ENCODE peak calls at places on chromosome 3, in six cellular contexts. K, Z, O, A, R and V are unnamed samples. For H3K4me1, the result is how much of the 10 kb centered on the place peaks cover.

GRCh38 chr3:130925628-130926027 is 31.7 kb downstream of the ATP2C1 start:
- DNase-seq in R (no peak), A (no peak), Z (no peak), O (no peak), K (no peak), V (peak)

GRCh38 chr3:60434945-60435344 is 816.3 kb downstream of the FHIT start:
- DNase-seq in Z (no peak), R (no peak), O (no peak), A (no peak), K (no peak), V (no peak)

GRCh38 chr3:173660645-173661299 is 263.2 kb downstream of the NLGN1 start:
- DNase-seq in A (no peak), O (no peak), K (no peak), R (peak), Z (no peak), V (no peak)

GRCh38 chr3:176951586-176952292 is 245.5 kb downstream of the TBL1XR1 start:
- DNase-seq in A (no peak), R (peak), K (no peak), Z (no peak), O (no peak), V (no peak)

GRCh38 chr3:52237659-52238172 is 1.2 kb downstream of the TWF2 start:
- DNase-seq in O (peak), R (peak), K (peak), A (peak), Z (no peak), V (peak)

GRCh38 chr3:126137490-126138130 is 42.8 kb downstream of the ALDH1L1 start:
- DNase-seq in K (peak), Z (no peak), R (no peak), A (peak), O (no peak), V (no peak)

GRCh38 chr3:45760878-45761711 is 35.2 kb downstream of the SLC6A20 start:
- DNase-seq in K (no peak), Z (peak), A (no peak), R (peak), O (peak), V (peak)

GRCh38 chr3:187236963-187237362 is 39.7 kb downstream of the RTP1 start:
- DNase-seq in K (no peak), O (no peak), A (no peak), R (no peak), Z (no peak), V (no peak)

GRCh38 chr3:191997579-191998268 is 536.8 kb downstream of the PYDC2 start:
- DNase-seq in Z (no peak), K (no peak), R (no peak), A (no peak), O (no peak), V (no peak)

GRCh38 chr3:8768364-8769087 is 887 bp downstream of the OXTR start:
- DNase-seq in Z (no peak), R (no peak), K (no peak), O (no peak), A (no peak), V (no peak)

GRCh38 chr3:128311441-128311844 is 155.2 kb downstream of the DNAJB8 start:
- DNase-seq in R (no peak), O (no peak), K (no peak), A (no peak), Z (no peak), V (no peak)

GRCh38 chr3:150022406-150023238 is 51.9 kb upstream of the PFN2 start:
- DNase-seq in R (peak), Z (no peak), O (no peak), A (no peak), K (no peak), V (peak)

GRCh38 chr3:53833650-53834049 is 12.6 kb downstream of the CHDH start:
- DNase-seq in R (no peak), A (no peak), Z (no peak), K (no peak), O (no peak), V (no peak)

GRCh38 chr3:23991236-23992050 is 46.4 kb downstream of the NR1D2 start:
- DNase-seq in Z (no peak), A (no peak), K (no peak), O (no peak), R (peak), V (peak)

GRCh38 chr3:12773724-12774105 is 14.7 kb upstream of the TMEM40 start:
- DNase-seq in Z (no peak), K (no peak), A (no peak), O (no peak), R (no peak), V (no peak)

GRCh38 chr3:129461022-129461421 is 21.0 kb downstream of the IFT122 start:
- DNase-seq in Z (no peak), K (no peak), R (peak), O (no peak), A (no peak), V (no peak)

GRCh38 chr3:126351771-126352475 is 5.3 kb downstream of the KLF15 start:
- DNase-seq in O (no peak), K (peak), Z (no peak), R (no peak), A (peak), V (no peak)

GRCh38 chr3:58988041-58988440 is 61.8 kb downstream of the CFAP20DC start:
- DNase-seq in A (no peak), R (no peak), Z (no peak), K (no peak), O (no peak), V (no peak)

GRCh38 chr3:38039899-38040261 is 872 bp downstream of the DLEC1 start:
- DNase-seq in R (peak), Z (peak), O (no peak), K (peak), A (peak), V (no peak)

GRCh38 chr3:70811880-70812279 is 499.4 kb upstream of the MDFIC2 start:
- DNase-seq in A (no peak), K (no peak), R (peak), O (no peak), Z (no peak), V (no peak)

GRCh38 chr3:195854628-195855300 is 43.0 kb upstream of the MUC4 start:
- DNase-seq in O (no peak), Z (no peak), K (no peak), R (no peak), A (no peak), V (no peak)

GRCh38 chr3:183275418-183275817 is 22.4 kb downstream of the B3GNT5 start:
- DNase-seq in Z (no peak), K (no peak), R (peak), A (no peak), O (no peak), V (no peak)

GRCh38 chr3:59555593-59556315 is 505.9 kb upstream of the CFAP20DC start:
- DNase-seq in Z (no peak), A (no peak), O (no peak), K (no peak), R (peak), V (no peak)

GRCh38 chr3:108036984-108037741 is 53.7 kb downstream of the CD47 start:
- DNase-seq in Z (no peak), A (no peak), R (peak), K (no peak), O (no peak), V (no peak)

GRCh38 chr3:23254287-23254686 is 51.2 kb downstream of the UBE2E2 start:
- DNase-seq in O (no peak), K (no peak), A (no peak), R (no peak), Z (no peak), V (no peak)

GRCh38 chr3:149566296-149566945 is 91.4 kb downstream of the WWTR1 start:
- DNase-seq in O (no peak), A (no peak), K (no peak), Z (no peak), R (peak), V (no peak)

GRCh38 chr3:113431811-113432210 is 9.5 kb downstream of the CFAP44 start:
- DNase-seq in Z (no peak), K (no peak), A (no peak), O (no peak), R (peak), V (no peak)

GRCh38 chr3:43239755-43240154 is 46.6 kb upstream of the SNRK start:
- DNase-seq in K (no peak), R (no peak), O (no peak), A (no peak), Z (no peak), V (no peak)
- TF ChIP-seq CTCF in K (no peak), R (no peak), O (no peak), A (no peak), Z (no peak), V (no peak)

GRCh38 chr3:133573629-133574194 is at the start of gene CDV3:
- DNase-seq in O (no peak), R (no peak), Z (no peak), K (no peak), A (no peak), V (no peak)
- H3K4me1 ChIP-seq in O (half or more), R (under half), Z (under half), K (half or more), A (under half), V (under half)

GRCh38 chr3:48569808-48570450 is 6.3 kb upstream of the UCN2 start:
- DNase-seq in A (no peak), K (no peak), R (no peak), Z (no peak), O (no peak), V (no peak)
- TF ChIP-seq CTCF in A (no peak), K (no peak), R (no peak), Z (no peak), O (no peak), V (no peak)

GRCh38 chr3:46935989-46936620 is 40.4 kb downstream of the CCDC12 start:
- DNase-seq in A (peak), K (peak), Z (no peak), O (no peak), R (no peak), V (no peak)
- H3K4me1 ChIP-seq in A (half or more), K (half or more), Z (under half), O (half or more), R (under half), V (under half)

GRCh38 chr3:197523551-197523950 is 32.2 kb downstream of the BDH1 start:
- DNase-seq in R (no peak), A (no peak), K (no peak), O (no peak), Z (no peak), V (no peak)

GRCh38 chr3:197527569-197527968 is 28.2 kb downstream of the BDH1 start:
- DNase-seq in O (no peak), Z (no peak), R (no peak), K (no peak), A (peak), V (no peak)

GRCh38 chr3:197524128-197524527 is 31.6 kb downstream of the BDH1 start:
- DNase-seq in R (no peak), K (no peak), A (no peak), O (no peak), Z (no peak), V (no peak)

GRCh38 chr3:197528190-197528589 is 27.6 kb downstream of the BDH1 start:
- DNase-seq in R (no peak), K (no peak), Z (no peak), O (no peak), A (peak), V (peak)

DNA sequence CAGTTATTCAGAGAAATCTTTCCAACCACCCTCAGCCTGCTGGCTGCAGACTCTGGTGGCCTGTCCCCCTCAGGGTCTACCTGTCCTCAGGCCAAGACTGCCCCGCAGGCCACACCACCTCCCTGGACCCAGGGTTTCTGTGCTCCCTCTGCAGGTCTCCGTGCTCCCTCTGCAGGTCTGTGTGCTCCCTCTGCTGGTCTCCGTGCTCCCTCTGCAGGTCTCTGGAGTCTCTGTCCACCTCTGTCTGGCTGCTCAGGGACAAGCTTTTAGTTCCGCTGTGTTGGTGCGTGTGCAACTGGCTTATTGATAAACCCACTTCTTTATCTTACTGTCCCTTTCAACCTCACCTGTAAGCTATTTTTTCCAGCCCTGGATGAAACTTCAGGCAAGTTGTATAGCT is 30.1 kb downstream of the BDH1 start:
- DNase-seq in R (peak), Z (no peak), A (peak), O (no peak), K (no peak), V (no peak)
- TF ChIP-seq CTCF in R (peak), Z (no peak), A (no peak), O (peak), K (no peak), V (peak)

GRCh38 chr3:105987809-105988208 is 119.0 kb upstream of the CBLB start:
- DNase-seq in A (no peak), R (no peak), K (no peak), Z (no peak), O (no peak), V (no peak)
- H3K4me1 ChIP-seq in A (under half), R (under half), K (under half), Z (under half), O (under half), V (under half)

DNA sequence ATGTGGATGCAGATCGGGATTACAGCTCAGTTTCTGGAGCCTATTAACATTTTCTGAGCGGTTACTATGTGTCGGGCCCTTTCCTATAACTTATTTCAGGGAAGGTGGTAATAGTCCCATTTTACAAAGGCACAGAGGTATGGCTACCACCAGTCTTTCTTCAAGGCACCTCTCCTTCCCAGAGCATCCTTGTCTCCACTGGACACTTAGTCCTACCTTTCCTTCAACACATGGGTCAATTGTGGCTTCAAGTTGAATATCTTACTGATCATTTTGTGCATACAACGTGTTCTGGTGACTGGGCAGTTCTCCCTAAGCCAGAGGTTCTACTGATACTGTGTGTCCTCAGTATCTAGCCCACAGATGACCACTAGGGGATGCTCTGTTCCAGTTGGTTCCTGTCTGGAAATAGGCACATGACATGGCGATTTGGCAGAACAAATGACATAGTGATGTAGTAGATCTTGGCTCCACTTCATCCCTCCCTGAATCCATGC is 60.7 kb upstream of the CMTM8 start:
- DNase-seq in A (no peak), K (no peak), O (peak), R (peak), Z (peak), V (peak)
- TF ChIP-seq CTCF in A (peak), K (peak), O (peak), R (peak), Z (no peak), V (peak)

DNA sequence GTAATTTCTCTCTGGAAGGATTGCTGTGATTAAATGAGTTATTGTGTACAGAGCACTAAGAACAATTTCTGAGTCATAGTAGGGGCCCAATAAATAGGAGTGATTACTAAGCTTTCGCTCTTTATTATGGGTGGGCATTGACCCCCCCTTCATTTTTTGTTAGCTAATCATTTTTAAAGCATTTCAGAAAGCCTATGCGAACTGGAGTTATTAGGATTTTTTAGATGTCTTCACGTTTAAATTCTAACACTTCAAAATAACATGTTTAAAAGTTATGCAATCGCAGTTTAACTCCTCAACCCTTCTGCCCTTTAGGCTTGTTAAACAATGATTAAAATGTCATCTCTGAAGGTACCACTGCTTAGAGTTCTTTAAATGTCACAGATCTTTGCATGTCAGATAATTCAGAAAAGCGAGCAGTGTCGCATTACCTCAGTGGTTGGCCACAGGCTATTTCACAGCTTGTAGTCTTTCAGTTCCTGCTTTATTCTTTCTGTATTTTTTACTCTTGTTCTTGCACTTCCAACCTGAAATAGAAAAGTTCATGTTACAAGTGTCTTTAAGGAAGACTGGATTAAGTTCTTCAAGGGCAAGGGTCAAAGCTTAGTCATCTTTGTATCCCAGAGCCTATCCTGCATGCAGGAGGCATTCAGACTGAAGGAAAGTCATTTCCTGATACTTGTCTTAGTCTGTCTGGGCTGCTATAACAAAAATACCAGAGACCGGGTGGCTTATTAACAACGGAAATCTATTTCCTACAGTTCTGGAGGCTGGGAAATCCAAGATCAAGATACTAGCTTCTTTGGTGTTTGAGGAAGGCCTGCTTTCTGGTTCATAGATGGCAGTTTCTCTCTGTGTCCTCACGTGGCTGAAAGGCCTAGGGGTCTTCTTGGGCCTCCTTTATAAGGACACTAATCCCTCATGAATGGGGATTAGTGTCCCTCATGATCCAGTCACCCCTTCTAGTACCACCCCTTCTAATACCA is 103.0 kb downstream of the FNDC3B start:
- DNase-seq in Z (no peak), K (no peak), A (no peak), R (peak), O (no peak), V (no peak)
- H3K4me1 ChIP-seq in Z (under half), K (half or more), A (under half), R (under half), O (half or more), V (under half)